ENCODE peak calls at places on chromosome 4, in nine cellular contexts. One of them, this sample, is unnamed.

GRCh38 chr4:88059781-88060180 is 52.3 kb downstream of the PKD2 start:
- DNase-seq in GM12891: no peak
- DNase-seq in right cardiac atrium: no peak
- DNase-seq in stimulated activated CD8-positive, alpha-beta memory T cell treated with anti-CD3 and anti-CD28 coated beads, Interleukin-4, amount 100 ng/mL, for 24 hours: no peak
- DNase-seq in IMR-90: no peak
- DNase-seq in NCI-H1092: no peak
- DNase-seq in OCI-LY7: no peak
- DNase-seq in bronchial epithelial cell: no peak
- DNase-seq in natural killer cell treated with Interleukin-12 subunit alpha and Interleukin-12 subunit beta and Interleukin-15 and Interleukin-18, amount 100 ng/mL, for 72 hours: no peak
- DNase-seq in this sample: no peak

GRCh38 chr4:9880411-9881197 is 99.2 kb downstream of the DRD5 start:
- DNase-seq in GM12891: no peak
- DNase-seq in right cardiac atrium: no peak
- DNase-seq in stimulated activated CD8-positive, alpha-beta memory T cell treated with anti-CD3 and anti-CD28 coated beads, Interleukin-4, amount 100 ng/mL, for 24 hours: no peak
- DNase-seq in IMR-90: no peak
- DNase-seq in NCI-H1092: no peak
- DNase-seq in OCI-LY7: no peak
- DNase-seq in bronchial epithelial cell: no peak
- DNase-seq in natural killer cell treated with Interleukin-12 subunit alpha and Interleukin-12 subunit beta and Interleukin-15 and Interleukin-18, amount 100 ng/mL, for 72 hours: no peak
- DNase-seq in this sample: no peak

GRCh38 chr4:185211035-185211434 is 1.6 kb downstream of the SNX25 start:
- DNase-seq in GM12891: no peak
- DNase-seq in right cardiac atrium: no peak
- DNase-seq in stimulated activated CD8-positive, alpha-beta memory T cell treated with anti-CD3 and anti-CD28 coated beads, Interleukin-4, amount 100 ng/mL, for 24 hours: no peak
- DNase-seq in IMR-90: peak
- DNase-seq in NCI-H1092: no peak
- DNase-seq in OCI-LY7: peak
- DNase-seq in bronchial epithelial cell: no peak
- DNase-seq in natural killer cell treated with Interleukin-12 subunit alpha and Interleukin-12 subunit beta and Interleukin-15 and Interleukin-18, amount 100 ng/mL, for 72 hours: no peak
- DNase-seq in this sample: no peak

GRCh38 chr4:91087743-91088142 is 960.5 kb downstream of the CCSER1 start:
- DNase-seq in GM12891: no peak
- DNase-seq in right cardiac atrium: no peak
- DNase-seq in stimulated activated CD8-positive, alpha-beta memory T cell treated with anti-CD3 and anti-CD28 coated beads, Interleukin-4, amount 100 ng/mL, for 24 hours: no peak
- DNase-seq in IMR-90: no peak
- DNase-seq in NCI-H1092: no peak
- DNase-seq in OCI-LY7: no peak
- DNase-seq in bronchial epithelial cell: peak
- DNase-seq in natural killer cell treated with Interleukin-12 subunit alpha and Interleukin-12 subunit beta and Interleukin-15 and Interleukin-18, amount 100 ng/mL, for 72 hours: no peak
- DNase-seq in this sample: no peak

GRCh38 chr4:16124232-16124631 is 40.4 kb upstream of the PROM1 start:
- DNase-seq in GM12891: no peak
- DNase-seq in right cardiac atrium: peak
- DNase-seq in stimulated activated CD8-positive, alpha-beta memory T cell treated with anti-CD3 and anti-CD28 coated beads, Interleukin-4, amount 100 ng/mL, for 24 hours: no peak
- DNase-seq in IMR-90: no peak
- DNase-seq in NCI-H1092: peak
- DNase-seq in OCI-LY7: no peak
- DNase-seq in bronchial epithelial cell: no peak
- DNase-seq in natural killer cell treated with Interleukin-12 subunit alpha and Interleukin-12 subunit beta and Interleukin-15 and Interleukin-18, amount 100 ng/mL, for 72 hours: no peak
- DNase-seq in this sample: no peak

GRCh38 chr4:40881096-40881495 is 131.3 kb downstream of the NSUN7 start:
- DNase-seq in GM12891: no peak
- DNase-seq in right cardiac atrium: no peak
- DNase-seq in stimulated activated CD8-positive, alpha-beta memory T cell treated with anti-CD3 and anti-CD28 coated beads, Interleukin-4, amount 100 ng/mL, for 24 hours: no peak
- DNase-seq in IMR-90: no peak
- DNase-seq in NCI-H1092: no peak
- DNase-seq in OCI-LY7: no peak
- DNase-seq in bronchial epithelial cell: no peak
- DNase-seq in natural killer cell treated with Interleukin-12 subunit alpha and Interleukin-12 subunit beta and Interleukin-15 and Interleukin-18, amount 100 ng/mL, for 72 hours: no peak
- DNase-seq in this sample: no peak

GRCh38 chr4:109559625-109559982 is 442 bp upstream of the MCUB start:
- DNase-seq in GM12891: peak
- DNase-seq in right cardiac atrium: peak
- DNase-seq in stimulated activated CD8-positive, alpha-beta memory T cell treated with anti-CD3 and anti-CD28 coated beads, Interleukin-4, amount 100 ng/mL, for 24 hours: peak
- DNase-seq in IMR-90: no peak
- DNase-seq in NCI-H1092: no peak
- DNase-seq in OCI-LY7: peak
- DNase-seq in bronchial epithelial cell: no peak
- DNase-seq in natural killer cell treated with Interleukin-12 subunit alpha and Interleukin-12 subunit beta and Interleukin-15 and Interleukin-18, amount 100 ng/mL, for 72 hours: no peak
- DNase-seq in this sample: no peak

GRCh38 chr4:180141734-180142133 is 2101.5 kb upstream of the TENM3 start:
- DNase-seq in GM12891: no peak
- DNase-seq in right cardiac atrium: no peak
- DNase-seq in stimulated activated CD8-positive, alpha-beta memory T cell treated with anti-CD3 and anti-CD28 coated beads, Interleukin-4, amount 100 ng/mL, for 24 hours: no peak
- DNase-seq in IMR-90: no peak
- DNase-seq in NCI-H1092: no peak
- DNase-seq in OCI-LY7: no peak
- DNase-seq in bronchial epithelial cell: no peak
- DNase-seq in natural killer cell treated with Interleukin-12 subunit alpha and Interleukin-12 subunit beta and Interleukin-15 and Interleukin-18, amount 100 ng/mL, for 72 hours: no peak
- DNase-seq in this sample: no peak

GRCh38 chr4:7381221-7381889 is 53.4 kb downstream of the PSAPL1 start:
- DNase-seq in GM12891: no peak
- DNase-seq in right cardiac atrium: peak
- DNase-seq in stimulated activated CD8-positive, alpha-beta memory T cell treated with anti-CD3 and anti-CD28 coated beads, Interleukin-4, amount 100 ng/mL, for 24 hours: no peak
- DNase-seq in IMR-90: no peak
- DNase-seq in NCI-H1092: no peak
- DNase-seq in OCI-LY7: no peak
- DNase-seq in bronchial epithelial cell: no peak
- DNase-seq in natural killer cell treated with Interleukin-12 subunit alpha and Interleukin-12 subunit beta and Interleukin-15 and Interleukin-18, amount 100 ng/mL, for 72 hours: peak
- DNase-seq in this sample: peak

GRCh38 chr4:1350169-1350520 is 3.1 kb downstream of the UVSSA start:
- DNase-seq in GM12891: no peak
- DNase-seq in right cardiac atrium: peak
- DNase-seq in stimulated activated CD8-positive, alpha-beta memory T cell treated with anti-CD3 and anti-CD28 coated beads, Interleukin-4, amount 100 ng/mL, for 24 hours: no peak
- DNase-seq in IMR-90: no peak
- DNase-seq in NCI-H1092: no peak
- DNase-seq in OCI-LY7: no peak
- DNase-seq in bronchial epithelial cell: no peak
- DNase-seq in natural killer cell treated with Interleukin-12 subunit alpha and Interleukin-12 subunit beta and Interleukin-15 and Interleukin-18, amount 100 ng/mL, for 72 hours: no peak
- DNase-seq in this sample: no peak

GRCh38 chr4:119906277-119906676 is 160.4 kb downstream of the MAD2L1 start:
- DNase-seq in GM12891: no peak
- DNase-seq in right cardiac atrium: no peak
- DNase-seq in stimulated activated CD8-positive, alpha-beta memory T cell treated with anti-CD3 and anti-CD28 coated beads, Interleukin-4, amount 100 ng/mL, for 24 hours: no peak
- DNase-seq in IMR-90: no peak
- DNase-seq in NCI-H1092: no peak
- DNase-seq in OCI-LY7: no peak
- DNase-seq in bronchial epithelial cell: no peak
- DNase-seq in natural killer cell treated with Interleukin-12 subunit alpha and Interleukin-12 subunit beta and Interleukin-15 and Interleukin-18, amount 100 ng/mL, for 72 hours: no peak
- DNase-seq in this sample: no peak

GRCh38 chr4:57086324-57086723 is 23.9 kb downstream of the IGFBP7 start:
- DNase-seq in GM12891: no peak
- DNase-seq in right cardiac atrium: no peak
- DNase-seq in stimulated activated CD8-positive, alpha-beta memory T cell treated with anti-CD3 and anti-CD28 coated beads, Interleukin-4, amount 100 ng/mL, for 24 hours: no peak
- DNase-seq in IMR-90: no peak
- DNase-seq in NCI-H1092: no peak
- DNase-seq in OCI-LY7: no peak
- DNase-seq in bronchial epithelial cell: no peak
- DNase-seq in natural killer cell treated with Interleukin-12 subunit alpha and Interleukin-12 subunit beta and Interleukin-15 and Interleukin-18, amount 100 ng/mL, for 72 hours: no peak
- DNase-seq in this sample: no peak

GRCh38 chr4:7626551-7626950 is 191.8 kb upstream of the PSAPL1 start:
- DNase-seq in GM12891: no peak
- DNase-seq in right cardiac atrium: no peak
- DNase-seq in stimulated activated CD8-positive, alpha-beta memory T cell treated with anti-CD3 and anti-CD28 coated beads, Interleukin-4, amount 100 ng/mL, for 24 hours: no peak
- DNase-seq in IMR-90: no peak
- DNase-seq in NCI-H1092: no peak
- DNase-seq in OCI-LY7: no peak
- DNase-seq in bronchial epithelial cell: peak
- DNase-seq in natural killer cell treated with Interleukin-12 subunit alpha and Interleukin-12 subunit beta and Interleukin-15 and Interleukin-18, amount 100 ng/mL, for 72 hours: no peak
- DNase-seq in this sample: no peak

GRCh38 chr4:73404042-73404441 is at the start of gene ALB:
- DNase-seq in GM12891: no peak
- DNase-seq in right cardiac atrium: no peak
- DNase-seq in stimulated activated CD8-positive, alpha-beta memory T cell treated with anti-CD3 and anti-CD28 coated beads, Interleukin-4, amount 100 ng/mL, for 24 hours: no peak
- DNase-seq in IMR-90: no peak
- DNase-seq in NCI-H1092: no peak
- DNase-seq in OCI-LY7: no peak
- DNase-seq in bronchial epithelial cell: no peak
- DNase-seq in natural killer cell treated with Interleukin-12 subunit alpha and Interleukin-12 subunit beta and Interleukin-15 and Interleukin-18, amount 100 ng/mL, for 72 hours: no peak
- DNase-seq in this sample: no peak

This sample was measured in D721Med.